ENCODE peak calls at places on chromosomes 4 and X, in nine cellular contexts. J is tibial artery; C is omental fat pad; V is ELR; A is H1; M is smooth muscle cell of the brain vasculature; B is activated CD4-positive, alpha-beta T cell treated with anti-CD3 and anti-CD28 coated beads for 36 hours; T is mammary epithelial cell; F is islet precursor cell. S is an unnamed sample.

GRCh38 chr4:36841583-36842326 is 402.8 kb upstream of the NWD2 start:
- DNase-seq in J (no peak), C (no peak), V (no peak), A (no peak), M (no peak), B (no peak), T (no peak), F (no peak), S (peak; percentile 80)

GRCh38 chrX:154486052-154486395 is 391 bp downstream of the UBL4A start:
- DNase-seq in J (no peak), C (no peak), V (peak; percentile 43), A (no peak), M (no peak), B (peak; percentile 58), T (peak; percentile 17), F (peak; percentile 57), S (peak; percentile 69)

GRCh38 chr4:110134269-110134889 is 64.0 kb downstream of the ELOVL6 start:
- DNase-seq in J (no peak), C (no peak), V (no peak), A (no peak), M (no peak), B (no peak), T (no peak), F (no peak), S (no peak)

GRCh38 chr4:144399927-144400326 is 246.0 kb upstream of the HHIP start:
- DNase-seq in J (no peak), C (no peak), V (peak; percentile 76), A (no peak), M (peak; percentile 90), B (no peak), T (peak; percentile 95), F (no peak), S (no peak)

GRCh38 chr4:126916626-126917140 is 716.1 kb upstream of the INTU start:
- DNase-seq in J (no peak), C (no peak), V (peak; percentile 69), A (no peak), M (peak; percentile 41), B (no peak), T (peak; percentile 31), F (no peak), S (no peak)

GRCh38 chr4:142194905-142195304 is 558.5 kb downstream of the IL15 start:
- DNase-seq in J (no peak), C (no peak), V (no peak), A (no peak), M (no peak), B (no peak), T (no peak), F (no peak), S (no peak)

GRCh38 chr4:84412062-84412461 is 87.0 kb downstream of the NKX6-1 start:
- DNase-seq in J (no peak), C (no peak), V (no peak), A (no peak), M (no peak), B (no peak), T (no peak), F (no peak), S (no peak)

GRCh38 chr4:7650606-7651400 is 216.1 kb upstream of the PSAPL1 start:
- DNase-seq in J (no peak), C (no peak), V (peak; percentile 73), A (no peak), M (no peak), B (peak; percentile 46), T (peak; percentile 25), F (peak; percentile 78), S (peak; percentile 76)

GRCh38 chrX:132119821-132120220 is 8.0 kb downstream of the FRMD7 start:
- DNase-seq in J (no peak), C (no peak), V (peak; percentile 18), A (no peak), M (no peak), B (no peak), T (peak; percentile 19), F (peak; percentile 92), S (no peak)

GRCh38 chrX:25156323-25156722 is 140.6 kb upstream of the ARX start:
- DNase-seq in J (no peak), C (no peak), V (peak; percentile 1), A (no peak), M (peak; percentile 39), B (no peak), T (no peak), F (no peak), S (no peak)

GRCh38 chr4:119729815-119730643 is 101.4 kb upstream of the PDE5A start:
- DNase-seq in J (peak; percentile 84), C (no peak), V (peak; percentile 92), A (no peak), M (peak; percentile 23), B (no peak), T (peak; percentile 65), F (no peak), S (no peak)

GRCh38 chrX:14660970-14661369 is 131.6 kb downstream of the GLRA2 start:
- DNase-seq in J (no peak), C (no peak), V (no peak), A (no peak), M (no peak), B (no peak), T (no peak), F (no peak), S (no peak)

GRCh38 chr4:25903905-25904747 is 9.9 kb upstream of the SMIM20 start:
- DNase-seq in J (no peak), C (no peak), V (no peak), A (no peak), M (no peak), B (no peak), T (no peak), F (no peak), S (peak; percentile 55)

GRCh38 chr4:3250956-3251690 is 2.2 kb downstream of the MSANTD1 start:
- DNase-seq in J (peak; percentile 39), C (no peak), V (no peak), A (no peak), M (no peak), B (peak; percentile 15), T (no peak), F (peak; percentile 52), S (no peak)

GRCh38 chrX:8663325-8663724 is 68.6 kb downstream of the ANOS1 start:
- DNase-seq in J (no peak), C (no peak), V (no peak), A (no peak), M (no peak), B (no peak), T (peak; percentile 8), F (no peak), S (no peak)

GRCh38 chr4:115357767-115358166 is 244.3 kb upstream of the NDST4 start:
- DNase-seq in J (no peak), C (no peak), V (no peak), A (no peak), M (no peak), B (no peak), T (no peak), F (no peak), S (no peak)

GRCh38 chr4:126223784-126224407 is 909.1 kb downstream of the FAT4 start:
- DNase-seq in J (no peak), C (no peak), V (peak; percentile 39), A (no peak), M (no peak), B (no peak), T (peak; percentile 2), F (no peak), S (peak; percentile 52)

GRCh38 chrX:50066318-50066937 is 134.4 kb downstream of the AKAP4 start:
- DNase-seq in J (no peak), C (no peak), V (no peak), A (no peak), M (no peak), B (no peak), T (no peak), F (no peak), S (no peak)

GRCh38 chr4:128416921-128417320 is 129.3 kb upstream of the PGRMC2 start:
- DNase-seq in J (no peak), C (no peak), V (no peak), A (no peak), M (no peak), B (no peak), T (no peak), F (no peak), S (no peak)

GRCh38 chr4:73259552-73260140 is 1.0 kb upstream of the ANKRD17 start:
- DNase-seq in J (no peak), C (no peak), V (peak; percentile 55), A (no peak), M (no peak), B (no peak), T (no peak), F (no peak), S (peak; percentile 57)

GRCh38 chr4:29278580-29278979 is 1441.6 kb upstream of the PCDH7 start:
- DNase-seq in J (no peak), C (no peak), V (peak; percentile 79), A (no peak), M (no peak), B (no peak), T (peak; percentile 17), F (no peak), S (no peak)

GRCh38 chrX:53048169-53049126 is at the start of gene GPR173:
- DNase-seq in J (peak; percentile 78), C (no peak), V (peak; percentile 59), A (no peak), M (no peak), B (no peak), T (no peak), F (peak; percentile 86), S (no peak)

GRCh38 chr4:185283723-185284122 is 74.3 kb downstream of the SNX25 start:
- DNase-seq in J (no peak), C (no peak), V (peak; percentile 65), A (no peak), M (no peak), B (no peak), T (peak; percentile 32), F (no peak), S (no peak)

GRCh38 chr4:81355136-81355535 is 116.6 kb downstream of the RASGEF1B start:
- DNase-seq in J (no peak), C (no peak), V (no peak), A (no peak), M (no peak), B (no peak), T (no peak), F (no peak), S (no peak)

GRCh38 chr4:149933883-149934282 is 118.2 kb upstream of the IQCM start:
- DNase-seq in J (no peak), C (no peak), V (no peak), A (no peak), M (no peak), B (no peak), T (no peak), F (no peak), S (no peak)

GRCh38 chrX:53285591-53285990 is 4.2 kb upstream of the IQSEC2 start:
- DNase-seq in J (no peak), C (no peak), V (no peak), A (no peak), M (no peak), B (no peak), T (no peak), F (peak; percentile 8), S (no peak)

GRCh38 chr4:151409470-151410313 is 716 bp downstream of the FHIP1A start:
- DNase-seq in J (peak; percentile 67), C (no peak), V (no peak), A (no peak), M (no peak), B (peak; percentile 13), T (peak; percentile 96), F (peak; percentile 79), S (no peak)

GRCh38 chrX:2423293-2423692 is 77.5 kb downstream of the DHRSX start:
- DNase-seq in J (no peak), C (no peak), V (peak; percentile 90), A (no peak), M (no peak), B (no peak), T (peak; percentile 81), F (no peak), S (no peak)

GRCh38 chrX:43949669-43950068 is 23.5 kb downstream of the NDP start:
- DNase-seq in J (no peak), C (no peak), V (no peak), A (peak; percentile 29), M (no peak), B (peak; percentile 50), T (no peak), F (peak; percentile 76), S (peak; percentile 61)

GRCh38 chr4:16843831-16844508 is 54.5 kb downstream of the LDB2 start:
- DNase-seq in J (no peak), C (no peak), V (peak; percentile 66), A (no peak), M (no peak), B (no peak), T (no peak), F (peak; percentile 65), S (no peak)

S was measured in Karpas-422.